ENCODE peak calls at places on chromosomes 16 and 17, in eight cellular contexts. D is ELR; H is CD8-positive, alpha-beta memory T cell; A is sciatic nerve; C is memory B cell; Q is T-helper 1 cell; E is HuH-7.5; K is stimulated activated CD8-positive, alpha-beta memory T cell treated with anti-CD3 and anti-CD28 coated beads, Interleukin-4, amount 100 ng/mL, for 4 hours. W is an unnamed sample.
A peak's percentile ranks its signal among the peaks of the same experiment; 100 is the strongest.

GRCh38 chr17:63442074-63442473 is 4.0 kb downstream of the CYB561 start:
- DNase-seq in D (no peak), H (no peak), A (no peak), C (no peak), Q (no peak), E (no peak), K (no peak), W (no peak)

GRCh38 chr17:40535924-40536717 is 29.2 kb downstream of the CCR7 start:
- DNase-seq in D (no peak), H (no peak), A (peak; percentile 75), C (no peak), Q (no peak), E (no peak), K (no peak), W (no peak)

GRCh38 chr17:3532106-3532858 is 25.3 kb downstream of the TRPV3 start:
- DNase-seq in D (no peak), H (no peak), A (peak; percentile 59), C (no peak), Q (no peak), E (no peak), K (no peak), W (no peak)

GRCh38 chr16:68644715-68645493 is at the start of gene CDH3:
- DNase-seq in D (peak; percentile 53), H (peak; percentile 25), A (no peak), C (peak; percentile 25), Q (peak; percentile 14), E (no peak), K (no peak), W (peak; percentile 52)

GRCh38 chr17:14756469-14756868 is 455.6 kb downstream of the HS3ST3B1 start:
- DNase-seq in D (no peak), H (no peak), A (no peak), C (no peak), Q (no peak), E (no peak), K (no peak), W (no peak)

GRCh38 chr17:80265205-80266068 is 4.8 kb downstream of the RNF213 start:
- DNase-seq in D (no peak), H (peak; percentile 63), A (no peak), C (no peak), Q (peak; percentile 39), E (no peak), K (no peak), W (no peak)

GRCh38 chr16:23469814-23470213 is 16.8 kb upstream of the COG7 start:
- DNase-seq in D (peak; percentile 41), H (no peak), A (no peak), C (no peak), Q (no peak), E (no peak), K (no peak), W (no peak)

GRCh38 chr16:70754874-70755600 is 45.9 kb downstream of the VAC14 start:
- DNase-seq in D (no peak), H (no peak), A (no peak), C (no peak), Q (no peak), E (no peak), K (no peak), W (no peak)

GRCh38 chr17:69179227-69179952 is 37.7 kb upstream of the ABCA6 start:
- DNase-seq in D (peak; percentile 50), H (no peak), A (peak; percentile 59), C (no peak), Q (no peak), E (no peak), K (no peak), W (no peak)

GRCh38 chr17:7855643-7856080 is 796 bp downstream of the TMEM88 start:
- DNase-seq in D (no peak), H (no peak), A (peak; percentile 78), C (peak; percentile 44), Q (no peak), E (no peak), K (no peak), W (peak; percentile 11)

GRCh38 chr17:72510454-72511016 is 389.7 kb downstream of the SOX9 start:
- DNase-seq in D (no peak), H (no peak), A (no peak), C (no peak), Q (no peak), E (no peak), K (no peak), W (no peak)

GRCh38 chr17:63645775-63646491 is 23.7 kb downstream of the MAP3K3 start:
- DNase-seq in D (no peak), H (no peak), A (no peak), C (peak; percentile 33), Q (no peak), E (no peak), K (no peak), W (no peak)

GRCh38 chr17:77637807-77638182 is 320.7 kb upstream of the TNRC6C start:
- DNase-seq in D (no peak), H (no peak), A (no peak), C (no peak), Q (no peak), E (no peak), K (no peak), W (no peak)

GRCh38 chr16:21590287-21590686 is 9.1 kb upstream of the METTL9 start:
- DNase-seq in D (no peak), H (no peak), A (no peak), C (no peak), Q (no peak), E (no peak), K (no peak), W (no peak)

GRCh38 chr17:78538033-78538776 is 39.0 kb downstream of the DNAH17 start:
- DNase-seq in D (no peak), H (no peak), A (no peak), C (no peak), Q (no peak), E (no peak), K (no peak), W (no peak)

GRCh38 chr17:59151591-59151990 is 3.4 kb downstream of the SKA2 start:
- DNase-seq in D (no peak), H (no peak), A (no peak), C (no peak), Q (no peak), E (no peak), K (no peak), W (no peak)